ENCODE peak calls at places on chromosomes 12 and 14, in six cellular contexts. A is IMR-90, H is neuronal stem cell, P is H1, B is mesenchymal stem cell, N is trophoblast cell. U is an unnamed sample.

GRCh38 chr12:31476437-31476836 is 114.5 kb downstream of the DENND5B start:
- DNase-seq in A (no peak), H (no peak), P (no peak), B (no peak), N (no peak), U (no peak)

GRCh38 chr14:76639606-76640272 is 121.5 kb upstream of the VASH1 start:
- DNase-seq in A (no peak), H (no peak), P (no peak), B (no peak), N (no peak), U (no peak)

GRCh38 chr12:20822925-20823324 is 12.4 kb downstream of the SLCO1B3 start:
- DNase-seq in A (no peak), H (no peak), P (no peak), B (no peak), N (no peak), U (no peak)

GRCh38 chr14:65134651-65135579 is 32.6 kb upstream of the MAX start:
- DNase-seq in A (no peak), H (no peak), P (no peak), B (no peak), N (no peak), U (no peak)

GRCh38 chr12:5447329-5447728 is 15.4 kb downstream of the NTF3 start:
- DNase-seq in A (no peak), H (no peak), P (no peak), B (no peak), N (no peak), U (no peak)

GRCh38 chr14:104877806-104878550 is 12.9 kb downstream of the CEP170B start:
- DNase-seq in A (no peak), H (no peak), P (no peak), B (no peak), N (no peak), U (no peak)

GRCh38 chr12:70049596-70050360 is 193.5 kb upstream of the CNOT2 start:
- DNase-seq in A (no peak), H (no peak), P (no peak), B (no peak), N (peak), U (no peak)

GRCh38 chr12:108752387-108752786 is 21.1 kb upstream of the CORO1C start:
- DNase-seq in A (no peak), H (no peak), P (no peak), B (no peak), N (no peak), U (peak)

GRCh38 chr12:42426733-42427132 is 100.8 kb downstream of the PPHLN1 start:
- DNase-seq in A (peak), H (no peak), P (no peak), B (peak), N (peak), U (peak)

GRCh38 chr12:89461649-89462612 is 62.7 kb downstream of the GALNT4 start:
- DNase-seq in A (peak), H (no peak), P (no peak), B (peak), N (peak), U (no peak)

GRCh38 chr14:106631886-106632285 is 1105.5 kb downstream of the TMEM121 start:
- DNase-seq in A (no peak), H (no peak), P (no peak), B (no peak), N (no peak), U (no peak)

GRCh38 chr12:111268738-111269572 is 99.9 kb downstream of the PHETA1 start:
- DNase-seq in A (no peak), H (no peak), P (no peak), B (no peak), N (peak), U (peak)

GRCh38 chr12:64678248-64678647 is 68.0 kb downstream of the RASSF3 start:
- DNase-seq in A (no peak), H (no peak), P (no peak), B (no peak), N (no peak), U (no peak)

GRCh38 chr12:121576851-121577391 is 3.9 kb downstream of the KDM2B start:
- DNase-seq in A (peak), H (peak), P (peak), B (peak), N (peak), U (peak)

GRCh38 chr14:73209943-73210342 is 27.4 kb upstream of the PAPLN start:
- DNase-seq in A (peak), H (no peak), P (no peak), B (no peak), N (no peak), U (no peak)

GRCh38 chr12:55955800-55956508 is 9.9 kb downstream of the PMEL start:
- DNase-seq in A (peak), H (no peak), P (no peak), B (peak), N (peak), U (peak)

GRCh38 chr14:77037886-77038511 is 9.5 kb upstream of the IRF2BPL start:
- DNase-seq in A (no peak), H (no peak), P (no peak), B (peak), N (no peak), U (no peak)

GRCh38 chr14:36981832-36982528 is 190.4 kb downstream of the SLC25A21 start:
- DNase-seq in A (peak), H (no peak), P (no peak), B (no peak), N (no peak), U (no peak)

GRCh38 chr12:107515446-107515958 is 170.1 kb upstream of the PWP1 start:
- DNase-seq in A (peak), H (no peak), P (peak), B (peak), N (peak), U (peak)

GRCh38 chr14:30180219-30180618 is 252.6 kb upstream of the PRKD1 start:
- DNase-seq in A (peak), H (no peak), P (no peak), B (peak), N (no peak), U (no peak)

GRCh38 chr14:60488175-60488574 is 2.3 kb upstream of the C14orf39 start:
- DNase-seq in A (no peak), H (no peak), P (no peak), B (no peak), N (peak), U (no peak)

GRCh38 chr12:78179346-78179745 is 348.7 kb downstream of the NAV3 start:
- DNase-seq in A (no peak), H (no peak), P (no peak), B (no peak), N (no peak), U (no peak)

GRCh38 chr12:31728289-31728916 is 418 bp downstream of the AMN1 start:
- DNase-seq in A (no peak), H (no peak), P (no peak), B (no peak), N (peak), U (peak)

GRCh38 chr12:132665149-132665491 is 22.0 kb downstream of the POLE start:
- DNase-seq in A (no peak), H (no peak), P (no peak), B (no peak), N (no peak), U (no peak)

GRCh38 chr12:113231275-113232231 is 10.3 kb downstream of the TPCN1 start:
- DNase-seq in A (peak), H (no peak), P (no peak), B (peak), N (peak), U (peak)
- H3K18ac ChIP-seq in A (peak), H (peak), P (peak), B (peak), N (peak), U (peak)

DNA sequence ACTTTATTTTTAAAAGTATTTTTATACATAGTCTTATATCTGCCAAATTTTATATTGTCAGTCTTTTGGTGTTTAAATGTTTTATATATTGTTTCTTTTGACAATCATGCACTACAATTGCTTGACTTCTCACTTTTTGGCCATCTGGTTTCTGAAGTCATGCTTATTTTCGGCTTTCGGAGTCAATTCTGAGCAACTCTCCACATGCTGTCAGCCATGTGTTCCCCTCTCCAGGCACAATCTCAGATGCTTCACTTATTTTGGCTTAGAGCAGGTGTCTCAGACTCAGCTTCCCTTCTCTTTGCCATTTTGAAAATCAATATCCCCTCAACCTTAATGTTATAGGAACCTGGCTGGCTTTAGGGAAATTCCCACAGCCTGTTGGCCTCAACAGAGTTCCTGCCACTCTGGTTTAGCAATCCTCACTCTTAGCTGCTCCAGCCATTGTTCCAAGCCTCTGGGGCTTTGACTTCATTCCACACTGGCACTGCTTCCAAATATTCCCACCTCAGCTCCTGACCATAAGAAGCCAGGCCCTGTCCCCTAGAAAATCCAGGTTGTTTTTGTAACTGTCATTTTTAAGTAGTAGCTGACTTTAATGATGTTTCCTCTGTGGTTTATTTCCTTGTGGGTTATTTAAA is 125.5 kb upstream of the FAR2 start:
- DNase-seq in A (no peak), H (no peak), P (no peak), B (no peak), N (no peak), U (no peak)
- H2AFZ ChIP-seq in A (no peak), H (no peak), P (peak), B (no peak), N (no peak), U (no peak)

GRCh38 chr14:70641548-70642312 is at the start of gene TTC9:
- DNase-seq in A (no peak), H (peak), P (no peak), B (no peak), N (peak), U (peak)
- H2BK120ac ChIP-seq in A (no peak), H (peak), P (peak), B (no peak), N (peak), U (no peak)

GRCh38 chr12:84785281-84785680 is 127.3 kb downstream of the SLC6A15 start:
- DNase-seq in A (no peak), H (no peak), P (no peak), B (no peak), N (no peak), U (no peak)

GRCh38 chr12:84789184-84789583 is 123.4 kb downstream of the SLC6A15 start:
- DNase-seq in A (no peak), H (no peak), P (no peak), B (no peak), N (no peak), U (no peak)

GRCh38 chr12:84787253-84787652 is 125.3 kb downstream of the SLC6A15 start:
- DNase-seq in A (no peak), H (no peak), P (no peak), B (no peak), N (no peak), U (no peak)

GRCh38 chr12:84785951-84786350 is 126.6 kb downstream of the SLC6A15 start:
- DNase-seq in A (peak), H (no peak), P (no peak), B (no peak), N (no peak), U (no peak)

DNA sequence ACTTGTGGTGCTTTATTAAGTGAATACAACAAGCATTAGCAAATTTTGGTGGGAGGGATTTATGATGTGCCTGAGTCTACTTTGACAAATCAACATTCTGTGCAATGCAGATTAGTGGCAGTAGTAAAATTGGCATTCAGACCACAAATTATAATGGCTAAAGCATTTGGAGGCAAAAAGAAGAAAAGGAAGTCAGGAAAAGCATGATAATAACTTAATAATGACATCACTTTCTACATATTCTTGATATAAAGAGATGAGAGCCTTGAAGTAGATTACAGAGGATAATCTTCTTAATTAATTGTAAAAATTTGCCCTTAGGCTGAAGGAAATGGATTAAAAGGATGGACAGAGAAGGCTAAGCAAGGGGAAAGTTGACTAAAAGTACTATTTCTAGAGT is 126.0 kb downstream of the SLC6A15 start:
- DNase-seq in A (no peak), H (no peak), P (no peak), B (no peak), N (no peak), U (no peak)
- H3K18ac ChIP-seq in A (no peak), H (no peak), P (no peak), B (no peak), N (no peak), U (no peak)

GRCh38 chr12:29739279-29739991 is 44.3 kb downstream of the TMTC1 start:
- DNase-seq in A (peak), H (no peak), P (no peak), B (peak), N (no peak), U (no peak)

GRCh38 chr12:29742646-29743045 is 41.1 kb downstream of the TMTC1 start:
- DNase-seq in A (no peak), H (no peak), P (no peak), B (no peak), N (no peak), U (no peak)

GRCh38 chr12:29743072-29743471 is 40.7 kb downstream of the TMTC1 start:
- DNase-seq in A (no peak), H (no peak), P (no peak), B (no peak), N (no peak), U (no peak)

GRCh38 chr12:29743801-29744200 is 39.9 kb downstream of the TMTC1 start:
- DNase-seq in A (peak), H (no peak), P (no peak), B (peak), N (peak), U (peak)

DNA sequence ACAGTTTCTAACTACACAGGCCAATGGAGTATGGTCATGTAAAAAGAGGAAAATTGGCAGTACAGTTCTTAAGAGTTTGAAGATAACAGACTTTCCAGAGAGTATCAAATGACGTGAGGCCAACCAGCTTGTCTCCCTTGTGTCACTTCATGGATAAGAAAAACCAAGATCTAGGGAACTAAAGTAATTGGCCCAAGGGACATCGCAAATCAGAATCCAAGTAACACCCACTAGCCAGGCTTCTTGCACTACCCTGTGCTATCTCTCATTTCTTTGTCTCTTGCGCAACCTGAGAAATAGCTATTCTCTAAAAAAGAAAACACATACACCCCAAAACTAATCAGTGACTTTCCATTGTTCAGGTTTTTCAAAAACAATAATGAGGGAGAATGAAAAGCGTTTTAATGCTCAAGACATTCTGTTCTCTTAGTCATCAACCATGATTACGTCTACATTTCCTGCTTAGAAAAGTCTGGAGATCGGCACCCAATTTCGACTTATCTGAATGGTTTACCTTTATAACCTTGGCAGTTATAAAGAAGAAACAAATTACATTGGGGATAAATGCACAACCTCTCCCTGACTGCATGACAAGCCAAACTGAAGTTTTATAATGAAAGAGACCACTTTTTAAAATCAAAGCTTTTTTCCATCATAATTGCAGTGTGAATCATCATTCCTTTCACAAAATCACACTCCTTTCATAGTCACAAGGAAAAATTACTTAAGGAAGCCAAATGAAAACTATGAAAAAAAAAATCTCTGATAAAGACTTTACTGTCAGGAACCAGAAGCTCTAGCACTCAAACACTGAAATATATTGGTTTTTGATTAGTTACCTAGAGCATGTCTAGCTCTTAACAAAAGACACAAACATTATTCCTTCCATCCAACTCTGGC is 42.1 kb downstream of the TMTC1 start:
- DNase-seq in A (peak), H (no peak), P (no peak), B (peak), N (no peak), U (no peak)
- H2AFZ ChIP-seq in A (no peak), H (no peak), P (no peak), B (no peak), N (no peak), U (no peak)

GRCh38 chr12:24788886-24789285 is 160.0 kb downstream of the BCAT1 start:
- DNase-seq in A (no peak), H (no peak), P (no peak), B (no peak), N (no peak), U (no peak)
- H2BK120ac ChIP-seq in A (no peak), H (no peak), P (no peak), B (no peak), N (no peak), U (no peak)

DNA sequence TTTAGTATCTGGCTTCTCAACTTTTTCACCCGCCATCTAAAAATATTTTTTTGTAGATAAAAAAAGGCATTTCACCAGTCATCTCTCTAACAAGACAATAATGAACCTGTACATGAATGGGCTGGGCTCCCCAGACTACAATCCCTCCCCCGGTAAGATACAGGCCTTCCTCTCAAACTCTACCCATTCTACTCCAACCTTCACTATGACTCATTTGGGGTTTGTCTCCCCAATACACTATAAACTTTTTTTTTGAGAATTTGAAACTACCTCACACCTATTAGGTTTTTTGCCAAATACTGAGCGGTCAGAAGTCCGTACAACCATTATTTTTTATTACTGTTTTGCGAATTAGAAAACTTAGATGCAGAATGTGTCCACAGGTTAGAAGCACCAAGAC is 784 bp downstream of the RPL6 start:
- DNase-seq in A (no peak), H (no peak), P (no peak), B (peak), N (no peak), U (no peak)
- H3K18ac ChIP-seq in A (peak), H (no peak), P (peak), B (no peak), N (no peak), U (peak)